ENCODE peak calls at places on chromosomes 11 and 22, in ten cellular contexts. One of them, this sample, is unnamed.

GRCh38 chr11:11407065-11407737 is 54.2 kb upstream of the CSNK2A3 start:
- DNase-seq in fibroblast of the conjunctiva: no peak
- DNase-seq in choroid plexus epithelial cell: no peak
- DNase-seq in NCI-H69: peak; percentile 78
- DNase-seq in psoas muscle: peak; percentile 58
- DNase-seq in AG10803: no peak
- DNase-seq in stimulated activated CD4-positive, alpha-beta T cell treated with anti-CD3 and anti-CD28 coated beads, Interleukin-2, amount 100 ng/mL, for 48 hours: no peak
- DNase-seq in AG09309: no peak
- DNase-seq in left lobe of liver: peak; percentile 56
- DNase-seq in NCI-H2107: peak; percentile 58
- DNase-seq in this sample: no peak

GRCh38 chr11:117805048-117805447 is 8.0 kb upstream of the DSCAML1 start:
- DNase-seq in NCI-H69: no peak
- DNase-seq in choroid plexus epithelial cell: no peak
- DNase-seq in AG09309: no peak
- DNase-seq in psoas muscle: no peak
- DNase-seq in fibroblast of the conjunctiva: no peak
- DNase-seq in stimulated activated CD4-positive, alpha-beta T cell treated with anti-CD3 and anti-CD28 coated beads, Interleukin-2, amount 100 ng/mL, for 48 hours: no peak
- DNase-seq in NCI-H2107: no peak
- DNase-seq in left lobe of liver: no peak
- DNase-seq in AG10803: no peak
- DNase-seq in this sample: peak; percentile 35

GRCh38 chr11:80146231-80146630 is 705.4 kb upstream of the TENM4 start:
- DNase-seq in AG09309: no peak
- DNase-seq in stimulated activated CD4-positive, alpha-beta T cell treated with anti-CD3 and anti-CD28 coated beads, Interleukin-2, amount 100 ng/mL, for 48 hours: no peak
- DNase-seq in left lobe of liver: no peak
- DNase-seq in AG10803: no peak
- DNase-seq in choroid plexus epithelial cell: no peak
- DNase-seq in psoas muscle: no peak
- DNase-seq in fibroblast of the conjunctiva: no peak
- DNase-seq in NCI-H69: peak; percentile 39
- DNase-seq in NCI-H2107: no peak
- DNase-seq in this sample: no peak

GRCh38 chr11:124518900-124519541 is 24.4 kb downstream of the OR8B12 start:
- DNase-seq in AG09309: no peak
- DNase-seq in fibroblast of the conjunctiva: no peak
- DNase-seq in psoas muscle: no peak
- DNase-seq in stimulated activated CD4-positive, alpha-beta T cell treated with anti-CD3 and anti-CD28 coated beads, Interleukin-2, amount 100 ng/mL, for 48 hours: no peak
- DNase-seq in NCI-H69: peak; percentile 14
- DNase-seq in AG10803: peak; percentile 8
- DNase-seq in choroid plexus epithelial cell: peak; percentile 56
- DNase-seq in left lobe of liver: no peak
- DNase-seq in NCI-H2107: no peak
- DNase-seq in this sample: peak; percentile 12

GRCh38 chr11:106446302-106446701 is 368.8 kb downstream of the AASDHPPT start:
- DNase-seq in psoas muscle: no peak
- DNase-seq in fibroblast of the conjunctiva: no peak
- DNase-seq in NCI-H69: no peak
- DNase-seq in left lobe of liver: no peak
- DNase-seq in NCI-H2107: no peak
- DNase-seq in AG09309: no peak
- DNase-seq in AG10803: no peak
- DNase-seq in stimulated activated CD4-positive, alpha-beta T cell treated with anti-CD3 and anti-CD28 coated beads, Interleukin-2, amount 100 ng/mL, for 48 hours: no peak
- DNase-seq in choroid plexus epithelial cell: no peak
- DNase-seq in this sample: no peak

GRCh38 chr11:7540830-7541555 is 27.2 kb downstream of the PPFIBP2 start:
- DNase-seq in NCI-H2107: no peak
- DNase-seq in left lobe of liver: peak; percentile 24
- DNase-seq in AG10803: no peak
- DNase-seq in NCI-H69: peak; percentile 9
- DNase-seq in AG09309: no peak
- DNase-seq in choroid plexus epithelial cell: no peak
- DNase-seq in stimulated activated CD4-positive, alpha-beta T cell treated with anti-CD3 and anti-CD28 coated beads, Interleukin-2, amount 100 ng/mL, for 48 hours: no peak
- DNase-seq in fibroblast of the conjunctiva: no peak
- DNase-seq in psoas muscle: no peak
- DNase-seq in this sample: no peak

GRCh38 chr11:118807800-118808778 is 17.1 kb upstream of the DDX6 start:
- DNase-seq in NCI-H69: no peak
- DNase-seq in AG10803: no peak
- DNase-seq in NCI-H2107: no peak
- DNase-seq in stimulated activated CD4-positive, alpha-beta T cell treated with anti-CD3 and anti-CD28 coated beads, Interleukin-2, amount 100 ng/mL, for 48 hours: no peak
- DNase-seq in AG09309: no peak
- DNase-seq in psoas muscle: no peak
- DNase-seq in choroid plexus epithelial cell: no peak
- DNase-seq in fibroblast of the conjunctiva: no peak
- DNase-seq in left lobe of liver: no peak
- DNase-seq in this sample: no peak

GRCh38 chr11:73982595-73982989 is at the start of gene UCP2:
- DNase-seq in AG10803: no peak
- DNase-seq in choroid plexus epithelial cell: peak; percentile 82
- DNase-seq in psoas muscle: peak; percentile 93
- DNase-seq in fibroblast of the conjunctiva: peak; percentile 8
- DNase-seq in NCI-H2107: peak; percentile 82
- DNase-seq in AG09309: no peak
- DNase-seq in left lobe of liver: no peak
- DNase-seq in NCI-H69: peak; percentile 98
- DNase-seq in stimulated activated CD4-positive, alpha-beta T cell treated with anti-CD3 and anti-CD28 coated beads, Interleukin-2, amount 100 ng/mL, for 48 hours: peak; percentile 81
- DNase-seq in this sample: peak; percentile 91

GRCh38 chr11:76215946-76216345 is 9.6 kb upstream of the WNT11 start:
- DNase-seq in left lobe of liver: no peak
- DNase-seq in psoas muscle: peak; percentile 44
- DNase-seq in NCI-H2107: no peak
- DNase-seq in NCI-H69: peak; percentile 36
- DNase-seq in fibroblast of the conjunctiva: no peak
- DNase-seq in stimulated activated CD4-positive, alpha-beta T cell treated with anti-CD3 and anti-CD28 coated beads, Interleukin-2, amount 100 ng/mL, for 48 hours: no peak
- DNase-seq in AG10803: peak; percentile 71
- DNase-seq in choroid plexus epithelial cell: no peak
- DNase-seq in AG09309: no peak
- DNase-seq in this sample: peak; percentile 92

GRCh38 chr11:64343740-64344133 is 3.7 kb downstream of the CCDC88B start:
- DNase-seq in AG09309: no peak
- DNase-seq in NCI-H2107: no peak
- DNase-seq in left lobe of liver: no peak
- DNase-seq in AG10803: no peak
- DNase-seq in stimulated activated CD4-positive, alpha-beta T cell treated with anti-CD3 and anti-CD28 coated beads, Interleukin-2, amount 100 ng/mL, for 48 hours: no peak
- DNase-seq in choroid plexus epithelial cell: no peak
- DNase-seq in psoas muscle: peak; percentile 62
- DNase-seq in NCI-H69: peak; percentile 68
- DNase-seq in fibroblast of the conjunctiva: no peak
- DNase-seq in this sample: peak; percentile 28

GRCh38 chr22:37032134-37032534 is 12.6 kb downstream of the MPST start:
- DNase-seq in choroid plexus epithelial cell: peak; percentile 9
- DNase-seq in NCI-H69: no peak
- DNase-seq in left lobe of liver: no peak
- DNase-seq in psoas muscle: no peak
- DNase-seq in NCI-H2107: no peak
- DNase-seq in fibroblast of the conjunctiva: no peak
- DNase-seq in AG10803: no peak
- DNase-seq in stimulated activated CD4-positive, alpha-beta T cell treated with anti-CD3 and anti-CD28 coated beads, Interleukin-2, amount 100 ng/mL, for 48 hours: no peak
- DNase-seq in AG09309: no peak
- DNase-seq in this sample: no peak

GRCh38 chr11:36711104-36711825 is 113.2 kb upstream of the RAG2 start:
- DNase-seq in NCI-H2107: no peak
- DNase-seq in left lobe of liver: no peak
- DNase-seq in NCI-H69: peak; percentile 5
- DNase-seq in fibroblast of the conjunctiva: no peak
- DNase-seq in AG10803: no peak
- DNase-seq in stimulated activated CD4-positive, alpha-beta T cell treated with anti-CD3 and anti-CD28 coated beads, Interleukin-2, amount 100 ng/mL, for 48 hours: no peak
- DNase-seq in choroid plexus epithelial cell: peak; percentile 1
- DNase-seq in AG09309: no peak
- DNase-seq in psoas muscle: no peak
- DNase-seq in this sample: peak; percentile 1

GRCh38 chr22:48823941-48824340 is 1003.7 kb downstream of the BRD1 start:
- DNase-seq in NCI-H2107: no peak
- DNase-seq in psoas muscle: no peak
- DNase-seq in choroid plexus epithelial cell: no peak
- DNase-seq in fibroblast of the conjunctiva: no peak
- DNase-seq in stimulated activated CD4-positive, alpha-beta T cell treated with anti-CD3 and anti-CD28 coated beads, Interleukin-2, amount 100 ng/mL, for 48 hours: no peak
- DNase-seq in AG10803: no peak
- DNase-seq in left lobe of liver: no peak
- DNase-seq in NCI-H69: no peak
- DNase-seq in AG09309: no peak
- DNase-seq in this sample: no peak

GRCh38 chr11:102317099-102317767 is at the start of gene BIRC3:
- DNase-seq in stimulated activated CD4-positive, alpha-beta T cell treated with anti-CD3 and anti-CD28 coated beads, Interleukin-2, amount 100 ng/mL, for 48 hours: peak; percentile 73
- DNase-seq in choroid plexus epithelial cell: peak; percentile 96
- DNase-seq in NCI-H69: peak; percentile 98
- DNase-seq in AG09309: peak; percentile 71
- DNase-seq in left lobe of liver: peak; percentile 90
- DNase-seq in NCI-H2107: peak; percentile 80
- DNase-seq in fibroblast of the conjunctiva: peak; percentile 75
- DNase-seq in AG10803: peak; percentile 86
- DNase-seq in psoas muscle: peak; percentile 88
- DNase-seq in this sample: peak; percentile 95

GRCh38 chr22:36298601-36299000 is 45.7 kb downstream of the APOL1 start:
- DNase-seq in AG10803: no peak
- DNase-seq in stimulated activated CD4-positive, alpha-beta T cell treated with anti-CD3 and anti-CD28 coated beads, Interleukin-2, amount 100 ng/mL, for 48 hours: no peak
- DNase-seq in fibroblast of the conjunctiva: no peak
- DNase-seq in choroid plexus epithelial cell: no peak
- DNase-seq in psoas muscle: peak; percentile 28
- DNase-seq in AG09309: no peak
- DNase-seq in left lobe of liver: peak; percentile 72
- DNase-seq in NCI-H2107: no peak
- DNase-seq in NCI-H69: no peak
- DNase-seq in this sample: no peak

GRCh38 chr11:105109855-105110750 is 29.5 kb downstream of the CARD18 start:
- DNase-seq in psoas muscle: no peak
- DNase-seq in AG09309: no peak
- DNase-seq in left lobe of liver: no peak
- DNase-seq in NCI-H69: no peak
- DNase-seq in NCI-H2107: no peak
- DNase-seq in fibroblast of the conjunctiva: no peak
- DNase-seq in AG10803: peak; percentile 78
- DNase-seq in choroid plexus epithelial cell: no peak
- DNase-seq in stimulated activated CD4-positive, alpha-beta T cell treated with anti-CD3 and anti-CD28 coated beads, Interleukin-2, amount 100 ng/mL, for 48 hours: no peak
- DNase-seq in this sample: peak; percentile 62

GRCh38 chr11:15594607-15595006 is 479.9 kb downstream of the INSC start:
- DNase-seq in AG10803: no peak
- DNase-seq in psoas muscle: no peak
- DNase-seq in NCI-H69: peak; percentile 63
- DNase-seq in AG09309: no peak
- DNase-seq in stimulated activated CD4-positive, alpha-beta T cell treated with anti-CD3 and anti-CD28 coated beads, Interleukin-2, amount 100 ng/mL, for 48 hours: no peak
- DNase-seq in choroid plexus epithelial cell: no peak
- DNase-seq in left lobe of liver: no peak
- DNase-seq in fibroblast of the conjunctiva: no peak
- DNase-seq in NCI-H2107: no peak
- DNase-seq in this sample: no peak

GRCh38 chr11:116973270-116973669 is 125.0 kb downstream of the SIK3 start:
- DNase-seq in AG10803: no peak
- DNase-seq in stimulated activated CD4-positive, alpha-beta T cell treated with anti-CD3 and anti-CD28 coated beads, Interleukin-2, amount 100 ng/mL, for 48 hours: no peak
- DNase-seq in psoas muscle: no peak
- DNase-seq in NCI-H2107: no peak
- DNase-seq in AG09309: no peak
- DNase-seq in NCI-H69: no peak
- DNase-seq in choroid plexus epithelial cell: no peak
- DNase-seq in fibroblast of the conjunctiva: no peak
- DNase-seq in left lobe of liver: no peak
- DNase-seq in this sample: no peak

GRCh38 chr11:3135491-3136440 is 29.3 kb downstream of the OSBPL5 start:
- DNase-seq in NCI-H2107: no peak
- DNase-seq in left lobe of liver: no peak
- DNase-seq in AG09309: no peak
- DNase-seq in psoas muscle: peak; percentile 65
- DNase-seq in stimulated activated CD4-positive, alpha-beta T cell treated with anti-CD3 and anti-CD28 coated beads, Interleukin-2, amount 100 ng/mL, for 48 hours: no peak
- DNase-seq in choroid plexus epithelial cell: no peak
- DNase-seq in fibroblast of the conjunctiva: no peak
- DNase-seq in AG10803: no peak
- DNase-seq in NCI-H69: peak; percentile 36
- DNase-seq in this sample: no peak

GRCh38 chr11:32374261-32374711 is 61.1 kb downstream of the WT1 start:
- DNase-seq in AG10803: peak; percentile 28
- DNase-seq in stimulated activated CD4-positive, alpha-beta T cell treated with anti-CD3 and anti-CD28 coated beads, Interleukin-2, amount 100 ng/mL, for 48 hours: peak; percentile 48
- DNase-seq in AG09309: no peak
- DNase-seq in psoas muscle: no peak
- DNase-seq in left lobe of liver: no peak
- DNase-seq in NCI-H2107: peak; percentile 58
- DNase-seq in choroid plexus epithelial cell: peak; percentile 46
- DNase-seq in NCI-H69: peak; percentile 58
- DNase-seq in fibroblast of the conjunctiva: no peak
- DNase-seq in this sample: peak; percentile 39

GRCh38 chr22:36873614-36874308 is 13.0 kb downstream of the NCF4 start:
- DNase-seq in fibroblast of the conjunctiva: no peak
- DNase-seq in NCI-H69: peak; percentile 19
- DNase-seq in choroid plexus epithelial cell: peak; percentile 78
- DNase-seq in stimulated activated CD4-positive, alpha-beta T cell treated with anti-CD3 and anti-CD28 coated beads, Interleukin-2, amount 100 ng/mL, for 48 hours: peak; percentile 17
- DNase-seq in psoas muscle: no peak
- DNase-seq in AG09309: peak; percentile 82
- DNase-seq in left lobe of liver: peak; percentile 65
- DNase-seq in AG10803: peak; percentile 78
- DNase-seq in NCI-H2107: no peak
- DNase-seq in this sample: peak; percentile 80

GRCh38 chr11:2312232-2313042 is 10.6 kb downstream of the TSPAN32 start:
- DNase-seq in AG09309: peak; percentile 14
- DNase-seq in NCI-H2107: no peak
- DNase-seq in fibroblast of the conjunctiva: peak; percentile 75
- DNase-seq in left lobe of liver: no peak
- DNase-seq in choroid plexus epithelial cell: peak; percentile 10
- DNase-seq in stimulated activated CD4-positive, alpha-beta T cell treated with anti-CD3 and anti-CD28 coated beads, Interleukin-2, amount 100 ng/mL, for 48 hours: no peak
- DNase-seq in psoas muscle: peak; percentile 56
- DNase-seq in AG10803: peak; percentile 56
- DNase-seq in NCI-H69: no peak
- DNase-seq in this sample: peak; percentile 82

GRCh38 chr11:134074766-134075165 is 5.9 kb downstream of the JAM3 start:
- DNase-seq in AG10803: no peak
- DNase-seq in NCI-H69: no peak
- DNase-seq in fibroblast of the conjunctiva: no peak
- DNase-seq in stimulated activated CD4-positive, alpha-beta T cell treated with anti-CD3 and anti-CD28 coated beads, Interleukin-2, amount 100 ng/mL, for 48 hours: no peak
- DNase-seq in psoas muscle: no peak
- DNase-seq in choroid plexus epithelial cell: no peak
- DNase-seq in NCI-H2107: no peak
- DNase-seq in AG09309: no peak
- DNase-seq in left lobe of liver: no peak
- DNase-seq in this sample: no peak

GRCh38 chr11:6611092-6612007 is 666 bp downstream of the TAF10 start:
- DNase-seq in NCI-H69: peak; percentile 47
- DNase-seq in AG09309: no peak
- DNase-seq in AG10803: no peak
- DNase-seq in choroid plexus epithelial cell: peak; percentile 51
- DNase-seq in psoas muscle: peak; percentile 77
- DNase-seq in fibroblast of the conjunctiva: no peak
- DNase-seq in stimulated activated CD4-positive, alpha-beta T cell treated with anti-CD3 and anti-CD28 coated beads, Interleukin-2, amount 100 ng/mL, for 48 hours: peak; percentile 20
- DNase-seq in NCI-H2107: no peak
- DNase-seq in left lobe of liver: no peak
- DNase-seq in this sample: peak; percentile 58

GRCh38 chr11:76560219-76560618 is 110.3 kb downstream of the LRRC32 start:
- DNase-seq in AG09309: no peak
- DNase-seq in psoas muscle: no peak
- DNase-seq in left lobe of liver: no peak
- DNase-seq in stimulated activated CD4-positive, alpha-beta T cell treated with anti-CD3 and anti-CD28 coated beads, Interleukin-2, amount 100 ng/mL, for 48 hours: no peak
- DNase-seq in NCI-H69: no peak
- DNase-seq in choroid plexus epithelial cell: no peak
- DNase-seq in NCI-H2107: no peak
- DNase-seq in fibroblast of the conjunctiva: no peak
- DNase-seq in AG10803: no peak
- DNase-seq in this sample: peak; percentile 65

GRCh38 chr11:69450064-69450856 is 31.2 kb upstream of the LINC01488 start:
- DNase-seq in psoas muscle: peak; percentile 61
- DNase-seq in NCI-H69: no peak
- DNase-seq in left lobe of liver: no peak
- DNase-seq in NCI-H2107: no peak
- DNase-seq in choroid plexus epithelial cell: no peak
- DNase-seq in AG09309: no peak
- DNase-seq in AG10803: no peak
- DNase-seq in fibroblast of the conjunctiva: no peak
- DNase-seq in stimulated activated CD4-positive, alpha-beta T cell treated with anti-CD3 and anti-CD28 coated beads, Interleukin-2, amount 100 ng/mL, for 48 hours: no peak
- DNase-seq in this sample: no peak

This sample was measured in GM23248.